ENCODE peak calls at places on chromosomes 2 and 18, in eight cellular contexts. H is SJSA1; X is K562; M is right lobe of liver; P is CD8-positive, alpha-beta memory T cell; N is aorta; R is H7; G is lower lobe of right lung. L is an unnamed sample. For H3K27me3, the result is how much of the 10 kb centered on the place peaks cover.

GRCh38 chr2:39523308-39524044 is 86.4 kb upstream of the MAP4K3 start:
- DNase-seq in H (peak), X (peak), M (no peak), P (no peak), N (no peak), R (no peak), G (no peak), L (no peak)

GRCh38 chr2:86241611-86242010 is 42.4 kb downstream of the MRPL35 start:
- DNase-seq in H (no peak), X (no peak), M (no peak), P (no peak), N (no peak), R (no peak), G (no peak), L (no peak)

GRCh38 chr18:63440219-63440618 is 17.9 kb upstream of the VPS4B start:
- DNase-seq in H (no peak), X (no peak), M (no peak), P (no peak), N (no peak), R (no peak), G (no peak), L (no peak)

GRCh38 chr2:237604960-237605359 is 14.4 kb upstream of the RAB17 start:
- DNase-seq in H (no peak), X (no peak), M (no peak), P (no peak), N (no peak), R (no peak), G (no peak), L (peak)

GRCh38 chr2:112959109-112959591 is 18.7 kb upstream of the IL36G start:
- DNase-seq in H (no peak), X (peak), M (no peak), P (no peak), N (no peak), R (peak), G (no peak), L (peak)

GRCh38 chr18:63318882-63319382 is 637 bp downstream of the BCL2 start:
- DNase-seq in H (no peak), X (no peak), M (no peak), P (no peak), N (no peak), R (no peak), G (no peak), L (no peak)

GRCh38 chr2:235396071-235396846 is 97.6 kb upstream of the AGAP1 start:
- DNase-seq in H (no peak), X (no peak), M (no peak), P (no peak), N (no peak), R (no peak), G (no peak), L (no peak)

GRCh38 chr2:52070665-52071064 is 1038.7 kb upstream of the NRXN1 start:
- DNase-seq in H (no peak), X (no peak), M (no peak), P (no peak), N (no peak), R (no peak), G (no peak), L (no peak)

GRCh38 chr2:28674062-28674712 is 77.4 kb upstream of the PPP1CB start:
- DNase-seq in H (no peak), X (no peak), M (no peak), P (no peak), N (peak), R (no peak), G (no peak), L (no peak)

GRCh38 chr2:199922856-199923255 is 11.8 kb downstream of the C2orf69 start:
- DNase-seq in H (no peak), X (peak), M (no peak), P (no peak), N (no peak), R (no peak), G (no peak), L (no peak)

GRCh38 chr2:169771612-169772011 is 27.1 kb upstream of the SSB start:
- DNase-seq in H (no peak), X (no peak), M (no peak), P (no peak), N (no peak), R (no peak), G (no peak), L (no peak)

GRCh38 chr2:169770991-169771390 is 27.7 kb upstream of the SSB start:
- DNase-seq in H (no peak), X (no peak), M (no peak), P (no peak), N (no peak), R (no peak), G (no peak), L (no peak)

GRCh38 chr2:169767243-169767888 is 31.3 kb upstream of the SSB start:
- DNase-seq in H (peak), X (peak), M (peak), P (peak), N (no peak), R (peak), G (no peak), L (peak)

GRCh38 chr2:169765523-169765922 is 31.9 kb downstream of the KLHL23 start:
- DNase-seq in H (no peak), X (no peak), M (no peak), P (no peak), N (no peak), R (no peak), G (no peak), L (no peak)

GRCh38 chr2:169768262-169768995 is 30.2 kb upstream of the SSB start:
- DNase-seq in H (no peak), X (no peak), M (peak), P (peak), N (peak), R (peak), G (peak), L (no peak)
- H3K4me3 ChIP-seq in H (no peak), X (no peak), M (peak), P (peak), N (peak), R (no peak), G (peak), L (no peak)

DNA sequence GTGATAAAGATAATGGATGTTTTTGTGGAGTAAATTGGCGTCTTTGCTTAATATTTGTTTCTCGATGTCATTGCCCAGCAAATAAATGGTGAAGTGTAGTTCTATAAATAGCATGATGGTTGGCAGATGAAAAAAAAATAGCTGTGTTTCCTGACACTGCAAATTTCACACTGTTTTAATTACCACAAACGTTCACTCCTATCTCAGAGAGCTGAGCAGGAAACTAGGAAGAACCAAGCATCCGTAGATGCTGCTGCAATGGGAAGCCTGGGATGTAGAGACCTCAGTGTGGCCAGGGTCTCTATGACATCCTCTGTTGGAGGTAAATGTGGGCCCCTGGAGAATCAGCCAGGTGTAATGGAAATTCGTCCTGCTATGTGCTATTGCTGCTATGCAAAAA is 183.1 kb downstream of the CYRIA start:
- DNase-seq in H (no peak), X (no peak), M (no peak), P (no peak), N (no peak), R (no peak), G (no peak), L (no peak)
- H3K27me3 ChIP-seq in H (under half), X (under half), M (under half), P (under half), N (under half), R (under half), G (under half), L (under half)

DNA sequence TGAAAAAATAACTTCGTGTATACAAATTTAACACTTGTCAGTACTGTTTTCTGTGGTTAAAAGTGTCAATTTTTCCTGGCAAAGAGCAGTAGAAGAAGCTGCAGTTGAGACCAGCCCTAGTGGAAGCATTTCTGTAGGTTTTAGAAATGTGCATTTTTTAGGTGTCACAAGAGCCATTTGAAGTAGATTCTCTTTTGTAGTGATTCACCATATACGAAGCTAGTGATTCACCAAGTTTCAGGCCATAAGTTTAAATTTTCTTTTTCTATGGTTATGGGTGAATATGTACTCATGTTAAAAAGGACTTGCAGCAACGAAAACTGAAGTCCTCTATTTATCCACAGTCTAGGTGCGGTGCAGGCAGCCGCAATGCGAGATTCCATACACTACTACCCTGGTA is 4.2 kb downstream of the NABP1 start:
- DNase-seq in H (no peak), X (no peak), M (no peak), P (no peak), N (no peak), R (no peak), G (no peak), L (no peak)
- H3K4me3 ChIP-seq in H (peak), X (no peak), M (no peak), P (no peak), N (no peak), R (no peak), G (no peak), L (no peak)

DNA sequence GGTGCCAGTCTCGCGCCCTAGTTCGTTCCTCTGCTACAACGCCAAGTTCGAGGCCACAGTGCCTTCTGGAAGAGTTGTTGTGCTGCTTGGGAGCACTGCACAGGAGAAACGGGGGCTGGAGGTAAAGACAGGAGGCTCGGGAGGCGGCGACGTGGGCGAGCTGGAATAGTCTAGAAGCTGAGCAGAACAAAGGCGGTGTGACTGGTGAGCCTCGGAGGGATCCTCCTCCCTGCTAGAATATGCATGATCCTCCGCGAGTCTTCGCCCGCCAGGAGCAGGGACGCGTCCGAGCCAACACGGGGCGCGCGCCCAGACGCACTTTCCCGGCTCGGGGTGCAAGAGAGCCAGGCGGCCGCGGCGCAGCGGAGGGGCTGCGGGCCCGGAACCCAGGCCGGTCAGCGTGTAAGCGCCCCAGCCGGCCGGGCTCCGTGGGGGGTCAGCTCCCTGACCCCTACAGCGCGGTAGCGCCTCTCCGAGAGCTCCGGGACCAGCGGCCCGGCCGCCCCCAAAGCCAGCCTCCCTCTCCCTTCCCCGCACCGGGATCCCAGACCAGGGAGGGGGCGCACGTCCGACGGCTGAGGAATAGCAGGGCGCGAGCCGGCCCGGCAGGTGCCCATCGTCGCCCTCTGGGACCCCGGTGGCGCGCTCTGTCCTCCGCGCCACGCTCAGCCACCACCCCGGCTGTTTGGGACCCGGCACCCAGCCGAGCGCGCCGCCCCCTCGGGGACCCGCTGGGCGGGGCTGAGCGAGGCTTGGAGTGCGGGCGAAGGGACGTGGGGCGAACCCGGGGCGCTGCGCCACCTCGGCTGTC is 62.4 kb downstream of the GNAL start:
- DNase-seq in H (no peak), X (no peak), M (no peak), P (no peak), N (no peak), R (peak), G (no peak), L (peak)
- H3K27me3 ChIP-seq in H (under half), X (under half), M (under half), P (under half), N (under half), R (under half), G (half or more), L (under half)

GRCh38 chr2:65053199-65053598 is 3.0 kb upstream of the CEP68 start:
- DNase-seq in H (no peak), X (no peak), M (no peak), P (no peak), N (no peak), R (no peak), G (no peak), L (no peak)

GRCh38 chr2:65055427-65056214 is 595 bp upstream of the CEP68 start:
- DNase-seq in H (no peak), X (no peak), M (no peak), P (peak), N (peak), R (no peak), G (peak), L (no peak)

GRCh38 chr2:65056990-65057375 is 767 bp downstream of the CEP68 start:
- DNase-seq in H (peak), X (no peak), M (no peak), P (no peak), N (no peak), R (no peak), G (no peak), L (no peak)

GRCh38 chr2:65056215-65056989 is at the start of gene CEP68:
- DNase-seq in H (peak), X (peak), M (peak), P (peak), N (peak), R (peak), G (peak), L (peak)

DNA sequence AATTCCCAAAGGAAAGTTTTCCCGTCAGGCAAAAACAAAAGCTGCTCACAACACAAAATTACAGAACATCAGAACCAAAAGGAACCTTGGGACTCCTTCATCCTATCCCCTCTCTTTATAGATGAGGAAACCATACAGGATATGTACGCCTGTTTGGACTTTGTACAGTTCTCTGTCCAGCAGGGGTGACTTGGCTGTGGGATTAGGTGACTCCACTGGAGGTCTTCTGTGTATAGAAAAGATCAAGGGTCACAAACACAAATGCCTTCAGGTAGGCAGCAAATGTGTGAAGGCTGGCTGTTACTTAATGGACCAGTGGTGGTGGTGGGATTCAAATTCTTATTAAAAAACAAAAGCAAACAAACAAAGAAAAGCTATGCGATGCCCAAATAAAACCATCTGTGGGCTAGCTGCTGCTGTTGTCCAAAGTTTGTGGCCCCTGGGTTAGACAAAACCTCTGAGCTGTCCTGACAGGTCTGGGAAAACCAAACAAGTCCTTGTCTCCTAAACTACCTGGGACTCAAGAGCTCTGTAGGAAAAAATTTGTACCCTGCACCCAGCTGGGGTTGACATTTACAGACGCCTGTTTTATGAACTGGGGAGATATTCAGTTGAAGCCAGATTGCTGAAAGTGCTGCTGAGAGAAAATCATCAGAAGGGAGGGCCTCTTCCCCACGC is 1.3 kb upstream of the CEP68 start:
- DNase-seq in H (no peak), X (no peak), M (no peak), P (no peak), N (no peak), R (peak), G (no peak), L (no peak)
- H3K4me3 ChIP-seq in H (no peak), X (no peak), M (no peak), P (peak), N (no peak), R (no peak), G (peak), L (peak)

DNA sequence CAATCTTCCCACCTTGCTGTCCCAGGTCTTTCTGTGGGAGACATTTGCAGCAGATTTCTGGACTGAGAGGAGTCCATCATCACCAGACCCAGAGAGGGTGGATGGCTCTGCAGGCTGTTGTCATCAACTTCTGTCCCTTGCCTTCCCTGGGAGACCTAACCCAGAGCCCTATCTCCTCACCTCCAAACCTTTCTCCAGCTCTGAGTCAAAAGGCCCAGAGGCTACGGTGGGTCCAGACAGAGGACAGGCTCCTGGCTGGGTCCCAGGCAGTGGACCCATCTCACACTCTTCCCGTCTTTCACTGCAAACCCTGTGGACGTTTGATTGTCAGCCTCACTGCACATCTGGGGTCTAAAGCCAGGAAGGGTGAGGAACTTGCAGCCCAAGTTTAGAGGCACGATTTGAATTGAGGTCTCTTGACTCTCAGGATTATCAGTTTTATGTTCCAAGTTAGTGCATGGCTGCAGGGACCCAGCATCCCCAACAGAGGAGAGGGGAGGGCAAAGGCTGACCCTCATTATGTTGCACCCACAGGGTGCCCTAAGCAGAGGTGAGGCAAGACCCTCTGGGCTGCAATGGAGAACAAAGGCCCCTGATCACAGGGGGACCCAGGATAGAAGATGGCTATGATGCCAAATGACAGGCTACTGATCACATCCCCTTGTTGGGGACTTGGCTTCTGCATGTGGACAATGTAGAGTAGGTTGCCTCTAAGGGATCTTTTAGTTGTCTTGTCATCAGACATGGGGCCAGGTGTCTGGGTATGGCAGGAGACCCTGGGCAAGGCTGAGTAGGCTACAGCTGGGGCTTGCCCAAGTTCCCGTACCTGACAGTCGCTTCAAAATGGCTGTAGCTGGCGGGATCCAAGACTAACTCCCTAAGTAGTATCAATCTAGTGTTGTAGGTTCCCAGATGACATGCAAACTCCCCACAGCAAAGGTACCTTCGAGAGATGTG is 4.7 kb upstream of the GDF7 start:
- DNase-seq in H (no peak), X (no peak), M (peak), P (no peak), N (no peak), R (no peak), G (peak), L (no peak)
- H3K27me3 ChIP-seq in H (half or more), X (under half), M (under half), P (under half), N (under half), R (half or more), G (half or more), L (half or more)

GRCh38 chr2:55887351-55887750 is 36.2 kb downstream of the EFEMP1 start:
- DNase-seq in H (no peak), X (no peak), M (no peak), P (no peak), N (no peak), R (no peak), G (no peak), L (no peak)
- H3K4me3 ChIP-seq in H (no peak), X (no peak), M (no peak), P (no peak), N (no peak), R (no peak), G (no peak), L (no peak)

GRCh38 chr2:101402637-101403036 is 15.3 kb upstream of the CREG2 start:
- DNase-seq in H (no peak), X (no peak), M (no peak), P (no peak), N (no peak), R (no peak), G (no peak), L (no peak)
- H3K27me3 ChIP-seq in H (under half), X (under half), M (under half), P (under half), N (under half), R (under half), G (under half), L (under half)